ENCODE peak calls at places on chromosomes 13 and 19, in seven cellular contexts. W, R, V, T, D, P and J are unnamed samples.
A peak's percentile ranks its signal among the peaks of the same experiment; 100 is the strongest.

GRCh38 chr19:32200312-32201038 is 144.9 kb upstream of the ZNF507 start:
- DNase-seq in W (no peak), R (no peak), V (no peak), T (no peak), D (no peak), P (no peak), J (no peak)

GRCh38 chr13:84744203-84744602 is 861.9 kb upstream of the SLITRK1 start:
- DNase-seq in W (no peak), R (no peak), V (no peak), T (no peak), D (no peak), P (no peak), J (no peak)

GRCh38 chr19:3944018-3944721 is 11.3 kb downstream of the NMRK2 start:
- DNase-seq in W (no peak), R (no peak), V (no peak), T (no peak), D (no peak), P (no peak), J (no peak)

GRCh38 chr19:46958542-46958941 is 61.1 kb upstream of the NPAS1 start:
- DNase-seq in W (no peak), R (peak; percentile 29), V (no peak), T (no peak), D (peak; percentile 17), P (no peak), J (no peak)

GRCh38 chr13:67230774-67231480 is 791 bp upstream of the PCDH9 start:
- DNase-seq in W (peak; percentile 88), R (peak; percentile 73), V (peak; percentile 31), T (no peak), D (peak; percentile 18), P (peak; percentile 67), J (peak; percentile 37)

GRCh38 chr13:89899302-89900103 is 1448.0 kb upstream of the MIR17HG start:
- DNase-seq in W (no peak), R (no peak), V (no peak), T (no peak), D (no peak), P (no peak), J (no peak)

GRCh38 chr19:34644991-34645461 is 31.9 kb downstream of the SCGB2B2 start:
- DNase-seq in W (no peak), R (no peak), V (no peak), T (no peak), D (no peak), P (no peak), J (no peak)

GRCh38 chr13:85500716-85501256 is 298.4 kb downstream of the SLITRK6 start:
- DNase-seq in W (no peak), R (no peak), V (no peak), T (no peak), D (peak; percentile 29), P (no peak), J (no peak)

GRCh38 chr13:39034085-39034484 is 3.8 kb downstream of the PROSER1 start:
- DNase-seq in W (no peak), R (no peak), V (no peak), T (no peak), D (no peak), P (no peak), J (no peak)
- H3K4me3 ChIP-seq in W (no peak overlapping the region), R (no peak overlapping the region), V (peak overlapping the region; percentile 99), T (no peak overlapping the region), D (no peak overlapping the region), P (no peak overlapping the region), J (no peak overlapping the region)

GRCh38 chr19:37979547-37980082 is 72.6 kb downstream of the SIPA1L3 start:
- DNase-seq in W (no peak), R (no peak), V (no peak), T (no peak), D (peak; percentile 30), P (no peak), J (no peak)

GRCh38 chr19:37975596-37976515 is 68.8 kb downstream of the SIPA1L3 start:
- DNase-seq in W (no peak), R (no peak), V (no peak), T (no peak), D (no peak), P (no peak), J (no peak)

GRCh38 chr19:37975071-37975470 is 68.1 kb downstream of the SIPA1L3 start:
- DNase-seq in W (no peak), R (no peak), V (no peak), T (no peak), D (no peak), P (no peak), J (no peak)

GRCh38 chr19:37977992-37978391 is 71.0 kb downstream of the SIPA1L3 start:
- DNase-seq in W (no peak), R (no peak), V (no peak), T (no peak), D (no peak), P (no peak), J (no peak)

GRCh38 chr19:37977391-37977790 is 70.4 kb downstream of the SIPA1L3 start:
- DNase-seq in W (no peak), R (no peak), V (no peak), T (no peak), D (no peak), P (no peak), J (peak; percentile 21)
- H3K4me1 ChIP-seq in W (no peaks in the 10 kb centered on the region), R (no peaks in the 10 kb centered on the region), V (no peaks in the 10 kb centered on the region), T (peaks cover 9% of the 10 kb centered on the region), D (peaks cover 21% of the 10 kb centered on the region), P (no peaks in the 10 kb centered on the region), J (peaks cover 15% of the 10 kb centered on the region)

GRCh38 chr19:42360787-42361544 is 29.1 kb downstream of the CNFN start:
- DNase-seq in W (no peak), R (peak; percentile 70), V (no peak), T (no peak), D (peak; percentile 6), P (no peak), J (no peak)
- H3K36me3 ChIP-seq in W (peaks cover 21% of the 10 kb centered on the region), R (peaks cover 6% of the 10 kb centered on the region), V (no peaks in the 10 kb centered on the region), T (peaks cover 51% of the 10 kb centered on the region), D (peaks cover 30% of the 10 kb centered on the region), P (no peaks in the 10 kb centered on the region), J (peaks cover 21% of the 10 kb centered on the region)

DNA sequence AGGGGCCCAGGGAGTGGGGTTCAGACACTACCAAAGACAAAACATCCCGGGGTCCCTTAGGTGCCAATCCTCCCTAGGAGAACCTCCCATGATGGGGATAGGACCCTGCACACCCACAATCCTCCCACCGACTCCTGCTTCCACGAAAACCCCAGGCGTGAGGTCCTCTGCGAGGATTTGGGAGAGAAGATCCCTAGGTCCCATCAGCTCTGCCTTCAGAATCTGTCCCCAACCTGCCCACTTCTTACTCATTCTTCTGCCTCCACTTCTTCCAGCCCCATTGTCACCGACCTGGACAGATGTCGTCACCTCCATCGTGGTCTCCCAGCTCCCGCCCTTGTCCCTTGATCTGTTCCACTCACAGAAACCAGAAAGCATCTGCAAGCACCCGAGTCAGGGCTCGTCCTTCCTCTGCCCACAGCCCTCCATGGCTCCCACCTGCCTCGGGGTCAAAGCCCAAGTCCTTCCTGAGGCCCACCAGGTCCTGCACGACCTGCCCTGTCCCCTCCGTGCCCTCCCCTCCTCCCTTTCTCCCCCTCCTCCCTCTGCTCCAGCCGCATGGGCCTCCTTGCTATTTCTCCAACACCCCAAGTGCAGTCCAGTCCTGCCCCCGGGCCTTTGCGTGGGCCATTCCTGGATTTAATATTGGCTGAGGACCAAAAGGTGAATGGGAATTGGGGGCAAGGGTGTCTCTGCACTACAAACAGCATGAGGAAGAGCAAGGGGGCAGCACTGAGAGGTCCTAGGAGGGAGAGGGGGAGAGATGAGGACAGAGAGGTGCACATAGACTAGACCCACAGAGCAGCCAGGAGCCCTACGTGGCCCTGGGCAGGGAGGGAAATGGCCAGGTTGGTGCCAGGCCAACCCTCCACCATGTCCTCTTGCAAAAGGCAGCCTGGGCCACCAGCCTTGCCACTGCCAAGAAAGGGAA is 51.3 kb downstream of the PTPRS start:
- DNase-seq in W (no peak), R (peak; percentile 28), V (no peak), T (no peak), D (no peak), P (no peak), J (no peak)
- H3K4me3 ChIP-seq in W (no peak overlapping the region), R (no peak overlapping the region), V (no peak overlapping the region), T (peak overlapping the region; percentile 3), D (no peak overlapping the region), P (no peak overlapping the region), J (no peak overlapping the region)

DNA sequence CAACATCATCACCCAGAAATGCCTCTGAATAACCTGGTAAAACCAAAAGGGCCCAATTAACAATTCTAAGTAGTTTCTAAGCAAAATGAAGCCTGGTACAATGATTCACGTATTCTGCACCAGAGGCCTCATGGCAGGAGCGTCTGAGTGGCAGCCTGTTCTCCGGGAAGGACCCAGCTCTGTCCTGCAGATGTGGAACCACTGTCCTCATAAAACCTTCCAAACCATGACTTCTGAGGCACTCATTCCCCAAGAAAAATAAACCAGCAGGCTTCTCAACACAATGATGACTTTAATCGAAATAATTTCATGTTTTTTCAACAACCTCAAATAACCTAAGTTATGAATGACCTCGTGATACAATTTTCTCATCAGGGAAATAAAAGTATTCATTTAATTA is 89.9 kb downstream of the STK24 start:
- DNase-seq in W (no peak), R (no peak), V (no peak), T (no peak), D (no peak), P (no peak), J (no peak)
- H3K4me1 ChIP-seq in W (peaks cover 72% of the 10 kb centered on the region), R (peaks cover 13% of the 10 kb centered on the region), V (peaks cover 75% of the 10 kb centered on the region), T (peaks cover 72% of the 10 kb centered on the region), D (peaks cover 33% of the 10 kb centered on the region), P (no peaks in the 10 kb centered on the region), J (peaks cover 24% of the 10 kb centered on the region)

GRCh38 chr19:38377052-38377451 is 2.7 kb downstream of the PSMD8 start:
- DNase-seq in W (no peak), R (no peak), V (no peak), T (no peak), D (no peak), P (no peak), J (no peak)
- H3K36me3 ChIP-seq in W (peaks cover 16% of the 10 kb centered on the region), R (peaks cover 11% of the 10 kb centered on the region), V (peaks cover 43% of the 10 kb centered on the region), T (peaks cover 53% of the 10 kb centered on the region), D (peaks cover 38% of the 10 kb centered on the region), P (no peaks in the 10 kb centered on the region), J (peaks cover 52% of the 10 kb centered on the region)

GRCh38 chr19:12792048-12792852 is 964 bp downstream of the JUNB start:
- DNase-seq in W (peak; percentile 74), R (peak; percentile 84), V (peak; percentile 91), T (no peak), D (peak; percentile 73), P (peak; percentile 84), J (peak; percentile 84)
- H3K4me3 ChIP-seq in W (peak overlapping the region; percentile 42), R (peak overlapping the region; percentile 56), V (peak overlapping the region; percentile 88), T (peak overlapping the region; percentile 82), D (peak overlapping the region; percentile 97), P (peak overlapping the region; percentile 70), J (peak overlapping the region; percentile 59)